ENCODE peak calls at places on chromosomes 1 and 21, in six cellular contexts. V is fibroblast of lung, S is lower lobe of right lung, D is colonic mucosa, Y is HepG2, T is uterus. A is an unnamed sample.

GRCh38 chr1:63326473-63327380 is 4.4 kb downstream of the FOXD3 start:
- DNase-seq in T (no peak), V (no peak), S (no peak), Y (no peak), D (no peak), A (no peak)

GRCh38 chr1:22831729-22832413 is 121.2 kb downstream of the EPHB2 start:
- DNase-seq in V (peak; percentile 96), T (no peak), S (peak; percentile 62), D (peak; percentile 63), Y (peak; percentile 5), A (no peak)

GRCh38 chr1:3473381-3473844 is 18.9 kb downstream of the ARHGEF16 start:
- DNase-seq in S (no peak), V (peak; percentile 89), D (no peak), T (no peak), Y (no peak), A (peak; percentile 28)

GRCh38 chr21:21003701-21004100 is 5.5 kb downstream of the NCAM2 start:
- DNase-seq in S (no peak), V (peak; percentile 23), D (no peak), Y (peak; percentile 29), T (no peak), A (no peak)

GRCh38 chr1:220113136-220113695 is 19.3 kb downstream of the IARS2 start:
- DNase-seq in D (peak; percentile 34), S (no peak), Y (peak; percentile 30), V (no peak), T (no peak), A (no peak)

GRCh38 chr1:43455205-43455889 is 1.6 kb upstream of the HYI start:
- DNase-seq in V (no peak), Y (no peak), T (no peak), S (no peak), D (peak; percentile 52), A (no peak)

GRCh38 chr1:16162163-16162822 is 6.4 kb upstream of the EPHA2 start:
- DNase-seq in T (no peak), V (no peak), S (no peak), D (peak; percentile 62), Y (no peak), A (no peak)

GRCh38 chr1:170596701-170597100 is 64.7 kb downstream of the GORAB start:
- DNase-seq in S (no peak), Y (no peak), T (no peak), V (no peak), D (no peak), A (no peak)

GRCh38 chr1:15384301-15384901 is 25.3 kb upstream of the EFHD2 start:
- DNase-seq in Y (no peak), D (no peak), S (no peak), V (peak; percentile 57), T (no peak), A (no peak)

GRCh38 chr1:4587721-4588120 is 66.7 kb upstream of the AJAP1 start:
- DNase-seq in V (no peak), Y (no peak), S (no peak), D (no peak), T (no peak), A (no peak)

GRCh38 chr1:95207223-95207935 is 26.6 kb upstream of the RWDD3 start:
- DNase-seq in V (no peak), Y (no peak), D (no peak), S (no peak), T (no peak), A (no peak)

GRCh38 chr1:17725811-17726582 is 29.1 kb upstream of the ACTL8 start:
- DNase-seq in S (no peak), T (no peak), Y (no peak), D (no peak), V (no peak), A (no peak)

GRCh38 chr1:18657436-18658179 is 27.0 kb downstream of the PAX7 start:
- DNase-seq in D (no peak), S (no peak), V (no peak), T (no peak), Y (no peak), A (no peak)

GRCh38 chr1:213661346-213661745 is 326.4 kb upstream of the PROX1 start:
- DNase-seq in V (no peak), D (no peak), Y (no peak), T (no peak), S (no peak), A (no peak)

GRCh38 chr1:241311056-241311746 is 45.8 kb downstream of the RGS7 start:
- DNase-seq in V (no peak), Y (no peak), S (no peak), T (no peak), D (no peak), A (no peak)
- TF ChIP-seq CTCF in V (peak; percentile 4), Y (no peak), S (no peak), T (no peak), D (no peak), A (no peak)

GRCh38 chr1:143699731-143700130 is 272.1 kb downstream of the FAM72C start:
- DNase-seq in Y (no peak), V (no peak), D (no peak), S (no peak), T (no peak), A (no peak)
- H3K4me3 ChIP-seq in Y (no peak overlapping the region), V (no peak overlapping the region), D (no peak overlapping the region), S (peak overlapping the region; percentile 31), T (no peak overlapping the region), A (no peak overlapping the region)

GRCh38 chr1:224256642-224257041 is 73.3 kb downstream of the NVL start:
- DNase-seq in T (no peak), D (no peak), S (no peak), V (no peak), Y (no peak), A (no peak)

GRCh38 chr1:224262373-224263054 is 67.5 kb downstream of the NVL start:
- DNase-seq in T (no peak), V (no peak), D (no peak), Y (no peak), S (no peak), A (no peak)

GRCh38 chr1:224259986-224260385 is 70.0 kb downstream of the NVL start:
- DNase-seq in D (no peak), Y (no peak), T (no peak), S (no peak), V (peak; percentile 54), A (no peak)

GRCh38 chr1:224253721-224254120 is 70.7 kb downstream of the DEGS1 start:
- DNase-seq in D (no peak), S (no peak), Y (no peak), V (peak; percentile 72), T (no peak), A (no peak)

DNA sequence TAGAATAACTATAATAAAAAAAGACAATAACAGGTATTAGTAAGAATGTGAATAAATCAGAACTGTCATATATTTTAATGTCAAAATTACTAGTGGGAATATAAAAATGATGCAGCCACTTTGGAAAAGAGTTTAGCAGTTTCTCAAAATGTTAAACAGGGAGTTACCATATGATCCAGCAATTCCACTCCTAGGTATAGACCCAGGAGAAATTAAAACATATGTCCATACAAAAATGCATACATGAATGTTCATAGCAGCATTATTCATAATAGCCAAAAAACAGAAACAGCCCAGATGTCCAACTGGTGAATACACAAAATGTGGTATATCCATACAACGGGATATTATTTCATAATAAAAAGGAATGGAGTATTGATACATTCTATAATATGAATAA is 71.6 kb downstream of the NVL start:
- DNase-seq in V (no peak), D (no peak), S (no peak), T (no peak), Y (no peak), A (no peak)
- H3K36me3 ChIP-seq in V (no peaks in the 10 kb centered on the region), D (no peaks in the 10 kb centered on the region), S (no peaks in the 10 kb centered on the region), T (no peaks in the 10 kb centered on the region), Y (peaks cover 3% of the 10 kb centered on the region), A (no peaks in the 10 kb centered on the region)

GRCh38 chr1:27934818-27935549 is at the start of gene SMPDL3B:
- DNase-seq in V (peak; percentile 19), Y (no peak), D (peak; percentile 88), S (peak; percentile 82), T (no peak), A (no peak)
- TF ChIP-seq CTCF in V (no peak), Y (peak; percentile 9), D (no peak), S (peak; percentile 32), T (no peak), A (no peak)

GRCh38 chr21:38988211-38989096 is 182.7 kb downstream of the ETS2 start:
- DNase-seq in D (no peak), V (no peak), T (no peak), Y (no peak), S (no peak), A (no peak)

GRCh38 chr21:38987551-38988210 is 182.0 kb downstream of the ETS2 start:
- DNase-seq in T (no peak), D (no peak), V (no peak), S (no peak), Y (no peak), A (no peak)

GRCh38 chr21:38989097-38989744 is 183.5 kb downstream of the ETS2 start:
- DNase-seq in T (no peak), S (no peak), Y (no peak), D (no peak), V (no peak), A (no peak)

GRCh38 chr21:38990424-38990794 is 184.7 kb downstream of the ETS2 start:
- DNase-seq in D (peak; percentile 56), S (no peak), Y (peak; percentile 61), V (no peak), T (no peak), A (no peak)

GRCh38 chr21:38989745-38990423 is 184.2 kb downstream of the ETS2 start:
- DNase-seq in V (peak; percentile 94), D (no peak), Y (peak; percentile 88), S (no peak), T (peak; percentile 80), A (peak; percentile 33)
- H3K4me3 ChIP-seq in V (no peak overlapping the region), D (no peak overlapping the region), Y (no peak overlapping the region), S (no peak overlapping the region), T (no peak overlapping the region), A (peak overlapping the region; percentile 29)

DNA sequence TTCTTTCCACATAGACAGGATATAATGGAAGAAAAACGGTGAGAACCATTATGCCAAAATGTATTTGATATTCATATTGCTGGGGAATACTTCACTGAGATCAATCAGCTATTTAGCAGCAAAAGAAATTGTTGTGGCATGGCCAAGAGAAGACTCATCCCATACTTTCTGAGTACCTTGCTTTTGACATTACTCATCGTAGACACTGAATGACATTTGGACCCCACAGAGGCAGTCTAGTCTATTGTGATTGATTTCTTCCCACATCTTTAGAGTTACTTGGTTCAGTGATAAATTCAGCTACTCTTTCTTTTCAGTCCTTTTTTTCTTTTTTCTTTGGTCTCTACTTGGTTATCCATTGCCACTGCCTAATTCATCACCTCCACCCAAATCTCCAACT is 22.1 kb downstream of the ATP1B1 start:
- DNase-seq in Y (no peak), T (no peak), D (no peak), S (no peak), V (no peak), A (no peak)
- H3K36me3 ChIP-seq in Y (peaks cover 84% of the 10 kb centered on the region), T (no peaks in the 10 kb centered on the region), D (peaks cover 12% of the 10 kb centered on the region), S (peaks cover 83% of the 10 kb centered on the region), V (peaks cover 3% of the 10 kb centered on the region), A (peaks cover 7% of the 10 kb centered on the region)